ENCODE peak calls at places on chromosomes 13 and 19, in four cellular contexts. T is cardiac fibroblast; A is glutamatergic neuron; W is stimulated activated CD8-positive, alpha-beta memory T cell treated with anti-CD3 and anti-CD28 coated beads, Interleukin-4, amount 100 ng/mL, for 24 hours. F is an unnamed sample.

GRCh38 chr19:4566402-4567051 is 7.0 kb upstream of the SEMA6B start:
- DNase-seq in T (no peak), A (no peak), W (no peak), F (no peak)

GRCh38 chr19:50639121-50640112 is at the start of gene SYT3:
- DNase-seq in T (peak), A (peak), W (peak), F (peak)

GRCh38 chr19:2034729-2035589 is 16.1 kb downstream of the MKNK2 start:
- DNase-seq in A (peak), T (peak), W (peak), F (no peak)

GRCh38 chr19:14107581-14108461 is 9.7 kb downstream of the PRKACA start:
- DNase-seq in W (no peak), A (no peak), T (peak), F (no peak)

GRCh38 chr13:51811046-51811445 is 7.1 kb upstream of the DHRS12 start:
- DNase-seq in W (no peak), A (no peak), T (no peak), F (no peak)

GRCh38 chr19:53917356-53917755 is 8.3 kb downstream of the CACNG7 start:
- DNase-seq in A (no peak), T (no peak), W (no peak), F (no peak)

GRCh38 chr13:35771898-35772297 is 295.4 kb upstream of the MAB21L1 start:
- DNase-seq in W (no peak), T (peak), A (no peak), F (no peak)

GRCh38 chr19:56712609-56713008 is 41.1 kb upstream of the ZNF835 start:
- DNase-seq in W (no peak), A (no peak), T (no peak), F (peak)

GRCh38 chr13:75901509-75901908 is 265.4 kb downstream of the LMO7 start:
- DNase-seq in T (no peak), A (no peak), W (no peak), F (no peak)

GRCh38 chr13:112818040-112818697 is 128.3 kb downstream of the ATP11A start:
- DNase-seq in T (no peak), A (no peak), W (no peak), F (no peak)

GRCh38 chr19:15445807-15446376 is 3.9 kb downstream of the WIZ start:
- DNase-seq in T (no peak), A (no peak), W (no peak), F (no peak)

GRCh38 chr19:43809762-43810696 is 7.8 kb upstream of the LYPD5 start:
- DNase-seq in W (no peak), A (no peak), T (peak), F (peak)

GRCh38 chr19:35123573-35123972 is 8.0 kb downstream of the FXYD3 start:
- DNase-seq in W (no peak), T (no peak), A (no peak), F (no peak)

GRCh38 chr19:17757125-17757524 is 5.8 kb downstream of the FCHO1 start:
- DNase-seq in A (no peak), W (no peak), T (peak), F (peak)

GRCh38 chr19:45346449-45346848 is 5.9 kb downstream of the KLC3 start:
- DNase-seq in A (no peak), W (no peak), T (no peak), F (no peak)

GRCh38 chr19:2461751-2462634 is 5.2 kb upstream of the LMNB2 start:
- DNase-seq in T (peak), W (peak), A (peak), F (no peak)

GRCh38 chr19:18290250-18291018 is 9.0 kb upstream of the JUND start:
- DNase-seq in T (peak), W (peak), A (no peak), F (no peak)

F was measured in Ammon's horn.